ENCODE peak calls at places on chromosome 6, in six cellular contexts. K is COLO829, S is NCI-H2081, B is NCI-H69, C is pons, N is MCF 10A. V is an unnamed sample.
A peak's percentile ranks its signal among the peaks of the same experiment; 100 is the strongest.

GRCh38 chr6:148969679-148970078 is 222.8 kb downstream of the UST start:
- DNase-seq in K (no peak), S (peak; percentile 42), B (peak; percentile 91), C (no peak), N (no peak), V (no peak)

GRCh38 chr6:110491644-110492317 is 15.4 kb upstream of the SLC22A16 start:
- DNase-seq in K (peak; percentile 22), S (no peak), B (peak; percentile 2), C (no peak), N (peak; percentile 80), V (no peak)

GRCh38 chr6:149130093-149130872 is 187.2 kb upstream of the TAB2 start:
- DNase-seq in K (no peak), S (no peak), B (no peak), C (no peak), N (no peak), V (no peak)

GRCh38 chr6:4632411-4632810 is 143.8 kb upstream of the CDYL start:
- DNase-seq in K (no peak), S (no peak), B (no peak), C (no peak), N (no peak), V (no peak)

GRCh38 chr6:119078449-119079287 is at the start of gene FAM184A:
- DNase-seq in K (no peak), S (peak; percentile 20), B (peak; percentile 88), C (peak; percentile 46), N (peak; percentile 64), V (peak; percentile 55)

GRCh38 chr6:51335543-51335942 is 516.9 kb downstream of the TFAP2B start:
- DNase-seq in K (no peak), S (no peak), B (no peak), C (no peak), N (no peak), V (no peak)

GRCh38 chr6:67129780-67130179 is 1422.8 kb upstream of the EYS start:
- DNase-seq in K (no peak), S (no peak), B (no peak), C (no peak), N (no peak), V (no peak)

GRCh38 chr6:106894978-106895702 is 79.4 kb downstream of the CD24 start:
- DNase-seq in K (no peak), S (no peak), B (peak; percentile 12), C (no peak), N (peak; percentile 59), V (no peak)

GRCh38 chr6:28710466-28711191 is 184.9 kb downstream of the GPX5 start:
- DNase-seq in K (peak; percentile 78), S (no peak), B (peak; percentile 50), C (no peak), N (peak; percentile 59), V (no peak)

GRCh38 chr6:159718634-159719033 is 8.7 kb upstream of the WTAP start:
- DNase-seq in K (no peak), S (no peak), B (no peak), C (no peak), N (no peak), V (no peak)

V was measured in globus pallidus.